ENCODE peak calls at places on chromosomes 6 and 20, in four cellular contexts. One of them, this sample, is unnamed.

GRCh38 chr6:8940356-8940755 is 505.0 kb upstream of the SLC35B3 start:
- DNase-seq in HepG2: no peak
- DNase-seq in H1: no peak
- DNase-seq in SK-N-SH: no peak
- DNase-seq in this sample: no peak

GRCh38 chr6:31225735-31226134 is 46.2 kb downstream of the HLA-C start:
- DNase-seq in HepG2: no peak
- DNase-seq in H1: no peak
- DNase-seq in SK-N-SH: no peak
- DNase-seq in this sample: no peak

GRCh38 chr6:53326372-53327016 is 22.3 kb downstream of the ELOVL5 start:
- DNase-seq in HepG2: no peak
- DNase-seq in H1: no peak
- DNase-seq in SK-N-SH: no peak
- DNase-seq in this sample: no peak

GRCh38 chr20:64048402-64049044 is 916 bp downstream of the SOX18 start:
- DNase-seq in HepG2: no peak
- DNase-seq in H1: no peak
- DNase-seq in SK-N-SH: peak
- DNase-seq in this sample: no peak

GRCh38 chr6:107345398-107345797 is 114.0 kb downstream of the PDSS2 start:
- DNase-seq in HepG2: no peak
- DNase-seq in H1: no peak
- DNase-seq in SK-N-SH: no peak
- DNase-seq in this sample: no peak

GRCh38 chr6:180295-180694 is 112.0 kb upstream of the DUSP22 start:
- DNase-seq in HepG2: no peak
- DNase-seq in H1: no peak
- DNase-seq in SK-N-SH: no peak
- DNase-seq in this sample: no peak

GRCh38 chr6:33651947-33652346 is 30.8 kb downstream of the ITPR3 start:
- DNase-seq in HepG2: no peak
- DNase-seq in H1: no peak
- DNase-seq in SK-N-SH: no peak
- DNase-seq in this sample: no peak

GRCh38 chr6:6810727-6811126 is 222.2 kb downstream of the LY86 start:
- DNase-seq in HepG2: no peak
- DNase-seq in H1: no peak
- DNase-seq in SK-N-SH: no peak
- DNase-seq in this sample: no peak

GRCh38 chr6:30260036-30260504 is 46.9 kb upstream of the TRIM26 start:
- DNase-seq in HepG2: no peak
- DNase-seq in H1: no peak
- DNase-seq in SK-N-SH: no peak
- DNase-seq in this sample: no peak

GRCh38 chr6:24469829-24470228 is 19.5 kb downstream of the GPLD1 start:
- DNase-seq in HepG2: no peak
- DNase-seq in H1: no peak
- DNase-seq in SK-N-SH: no peak
- DNase-seq in this sample: no peak

GRCh38 chr6:155765275-155766194 is 309.9 kb upstream of the NOX3 start:
- DNase-seq in HepG2: peak
- DNase-seq in H1: no peak
- DNase-seq in SK-N-SH: no peak
- DNase-seq in this sample: no peak

GRCh38 chr20:50728486-50728980 is 2.8 kb upstream of the PARD6B start:
- DNase-seq in HepG2: peak
- DNase-seq in H1: no peak
- DNase-seq in SK-N-SH: no peak
- DNase-seq in this sample: no peak

GRCh38 chr6:40907198-40907701 is 131.8 kb downstream of the UNC5CL start:
- DNase-seq in HepG2: peak
- DNase-seq in H1: no peak
- DNase-seq in SK-N-SH: peak
- DNase-seq in this sample: no peak
- TF ChIP-seq TAF1 in HepG2: no peak
- TF ChIP-seq TAF1 in H1: no peak
- TF ChIP-seq TAF1 in SK-N-SH: no peak
- TF ChIP-seq TAF1 in this sample: no peak

GRCh38 chr20:48658505-48658904 is 169.3 kb downstream of the PREX1 start:
- DNase-seq in HepG2: no peak
- DNase-seq in H1: no peak
- DNase-seq in SK-N-SH: no peak
- DNase-seq in this sample: no peak
- TF ChIP-seq TAF1 in HepG2: no peak
- TF ChIP-seq TAF1 in H1: no peak
- TF ChIP-seq TAF1 in SK-N-SH: no peak
- TF ChIP-seq TAF1 in this sample: no peak

GRCh38 chr20:5636127-5636520 is 114.1 kb upstream of the SHLD1 start:
- DNase-seq in HepG2: no peak
- DNase-seq in H1: no peak
- DNase-seq in SK-N-SH: no peak
- DNase-seq in this sample: no peak
- TF ChIP-seq TAF1 in HepG2: no peak
- TF ChIP-seq TAF1 in H1: no peak
- TF ChIP-seq TAF1 in SK-N-SH: no peak
- TF ChIP-seq TAF1 in this sample: no peak

GRCh38 chr20:15706719-15707118 is 866.5 kb downstream of the KIF16B start:
- DNase-seq in HepG2: no peak
- DNase-seq in H1: no peak
- DNase-seq in SK-N-SH: no peak
- DNase-seq in this sample: no peak

GRCh38 chr20:15705975-15706374 is 867.3 kb downstream of the KIF16B start:
- DNase-seq in HepG2: no peak
- DNase-seq in H1: no peak
- DNase-seq in SK-N-SH: no peak
- DNase-seq in this sample: no peak

GRCh38 chr20:15703171-15703911 is 869.9 kb downstream of the KIF16B start:
- DNase-seq in HepG2: peak
- DNase-seq in H1: no peak
- DNase-seq in SK-N-SH: no peak
- DNase-seq in this sample: no peak

GRCh38 chr20:15711177-15711576 is 862.1 kb downstream of the KIF16B start:
- DNase-seq in HepG2: no peak
- DNase-seq in H1: no peak
- DNase-seq in SK-N-SH: no peak
- DNase-seq in this sample: no peak

GRCh38 chr20:15708984-15709598 is 864.2 kb downstream of the KIF16B start:
- DNase-seq in HepG2: peak
- DNase-seq in H1: peak
- DNase-seq in SK-N-SH: peak
- DNase-seq in this sample: peak
- TF ChIP-seq TAF1 in HepG2: no peak
- TF ChIP-seq TAF1 in H1: no peak
- TF ChIP-seq TAF1 in SK-N-SH: no peak
- TF ChIP-seq TAF1 in this sample: no peak

DNA sequence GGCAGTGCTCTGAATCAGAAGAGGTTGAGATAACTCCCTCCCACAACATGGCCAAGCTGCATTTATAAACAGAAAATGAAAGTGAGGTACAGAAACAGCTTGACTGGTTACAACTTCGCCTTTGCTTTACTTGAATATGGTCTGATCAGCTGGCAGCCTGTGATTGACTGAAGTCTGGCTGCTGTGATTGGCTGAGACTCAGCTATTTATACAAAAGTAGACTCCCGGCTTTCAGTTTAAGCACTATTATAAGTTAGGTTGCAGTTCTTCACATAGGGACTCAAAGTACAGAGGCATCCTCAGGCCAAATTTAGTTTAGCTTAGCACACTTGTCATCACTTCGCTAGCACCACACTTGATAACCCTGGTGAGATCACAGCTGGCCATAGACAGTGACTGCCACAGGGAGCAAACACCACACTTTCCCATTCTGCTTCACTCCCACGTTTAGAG is 362.6 kb downstream of the EPM2A start:
- DNase-seq in HepG2: peak
- DNase-seq in H1: no peak
- DNase-seq in SK-N-SH: no peak
- DNase-seq in this sample: no peak
- TF ChIP-seq TAF1 in HepG2: no peak
- TF ChIP-seq TAF1 in H1: no peak
- TF ChIP-seq TAF1 in SK-N-SH: no peak
- TF ChIP-seq TAF1 in this sample: no peak

GRCh38 chr6:16334671-16335070 is 96.3 kb downstream of the GMPR start:
- DNase-seq in HepG2: no peak
- DNase-seq in H1: no peak
- DNase-seq in SK-N-SH: no peak
- DNase-seq in this sample: no peak
- TF ChIP-seq TAF1 in HepG2: no peak
- TF ChIP-seq TAF1 in H1: no peak
- TF ChIP-seq TAF1 in SK-N-SH: no peak
- TF ChIP-seq TAF1 in this sample: no peak

GRCh38 chr20:34915749-34916455 is 39.5 kb downstream of the ACSS2 start:
- DNase-seq in HepG2: no peak
- DNase-seq in H1: no peak
- DNase-seq in SK-N-SH: peak
- DNase-seq in this sample: no peak
- TF ChIP-seq TAF1 in HepG2: no peak
- TF ChIP-seq TAF1 in H1: no peak
- TF ChIP-seq TAF1 in SK-N-SH: no peak
- TF ChIP-seq TAF1 in this sample: no peak